ENCODE peak calls at places on chromosome 9, in nine cellular contexts. One of them, this sample, is unnamed.
A peak's percentile ranks its signal among the peaks of the same experiment; 100 is the strongest.

GRCh38 chr9:2991292-2991691 is 147.4 kb upstream of the PUM3 start:
- DNase-seq in keratinocyte: no peak
- DNase-seq in K562: no peak
- DNase-seq in GM23248: peak; percentile 9
- DNase-seq in H1: no peak
- DNase-seq in hepatocyte: no peak
- DNase-seq in neural progenitor cell: no peak
- DNase-seq in GM23338: no peak
- DNase-seq in PC-3: peak; percentile 7
- DNase-seq in this sample: no peak

GRCh38 chr9:18379073-18379811 is 94.7 kb upstream of the ADAMTSL1 start:
- DNase-seq in GM23338: peak; percentile 63
- DNase-seq in H1: peak; percentile 25
- DNase-seq in PC-3: peak; percentile 80
- DNase-seq in hepatocyte: no peak
- DNase-seq in K562: no peak
- DNase-seq in keratinocyte: no peak
- DNase-seq in neural progenitor cell: peak; percentile 4
- DNase-seq in GM23248: peak; percentile 73
- DNase-seq in this sample: peak; percentile 43

GRCh38 chr9:98580956-98581355 is 127.8 kb downstream of the GABBR2 start:
- DNase-seq in H1: no peak
- DNase-seq in keratinocyte: no peak
- DNase-seq in hepatocyte: no peak
- DNase-seq in GM23248: no peak
- DNase-seq in K562: no peak
- DNase-seq in PC-3: no peak
- DNase-seq in GM23338: no peak
- DNase-seq in neural progenitor cell: no peak
- DNase-seq in this sample: no peak

GRCh38 chr9:86563350-86563749 is 209.1 kb upstream of the TUT7 start:
- DNase-seq in K562: no peak
- DNase-seq in hepatocyte: peak; percentile 27
- DNase-seq in keratinocyte: no peak
- DNase-seq in GM23248: peak; percentile 82
- DNase-seq in H1: no peak
- DNase-seq in GM23338: no peak
- DNase-seq in PC-3: peak; percentile 47
- DNase-seq in neural progenitor cell: no peak
- DNase-seq in this sample: no peak

GRCh38 chr9:19252885-19253219 is 22.4 kb downstream of the DENND4C start:
- DNase-seq in PC-3: no peak
- DNase-seq in hepatocyte: no peak
- DNase-seq in GM23338: no peak
- DNase-seq in neural progenitor cell: no peak
- DNase-seq in K562: no peak
- DNase-seq in H1: no peak
- DNase-seq in GM23248: no peak
- DNase-seq in keratinocyte: no peak
- DNase-seq in this sample: peak; percentile 9

GRCh38 chr9:104232781-104233341 is 138.8 kb downstream of the SMC2 start:
- DNase-seq in neural progenitor cell: peak; percentile 1
- DNase-seq in H1: no peak
- DNase-seq in K562: no peak
- DNase-seq in GM23338: no peak
- DNase-seq in hepatocyte: no peak
- DNase-seq in PC-3: peak; percentile 46
- DNase-seq in keratinocyte: peak; percentile 75
- DNase-seq in GM23248: peak; percentile 44
- DNase-seq in this sample: peak; percentile 71

GRCh38 chr9:91611582-91611981 is 187.9 kb upstream of the NFIL3 start:
- DNase-seq in H1: no peak
- DNase-seq in GM23338: no peak
- DNase-seq in PC-3: no peak
- DNase-seq in neural progenitor cell: no peak
- DNase-seq in K562: no peak
- DNase-seq in hepatocyte: peak; percentile 14
- DNase-seq in GM23248: peak; percentile 49
- DNase-seq in keratinocyte: no peak
- DNase-seq in this sample: no peak

GRCh38 chr9:131333771-131334567 is 44.4 kb downstream of the PLPP7 start:
- DNase-seq in keratinocyte: no peak
- DNase-seq in neural progenitor cell: no peak
- DNase-seq in hepatocyte: no peak
- DNase-seq in H1: no peak
- DNase-seq in GM23338: no peak
- DNase-seq in PC-3: no peak
- DNase-seq in GM23248: no peak
- DNase-seq in K562: no peak
- DNase-seq in this sample: no peak

GRCh38 chr9:89996717-89997116 is 391.9 kb downstream of the GADD45G start:
- DNase-seq in GM23338: no peak
- DNase-seq in GM23248: peak; percentile 8
- DNase-seq in neural progenitor cell: no peak
- DNase-seq in K562: no peak
- DNase-seq in H1: no peak
- DNase-seq in keratinocyte: no peak
- DNase-seq in hepatocyte: peak; percentile 45
- DNase-seq in PC-3: no peak
- DNase-seq in this sample: no peak

GRCh38 chr9:36029765-36030528 is 6.8 kb upstream of the RECK start:
- DNase-seq in keratinocyte: peak; percentile 89
- DNase-seq in K562: no peak
- DNase-seq in neural progenitor cell: no peak
- DNase-seq in GM23338: no peak
- DNase-seq in PC-3: peak; percentile 86
- DNase-seq in H1: no peak
- DNase-seq in hepatocyte: peak; percentile 35
- DNase-seq in GM23248: peak; percentile 97
- DNase-seq in this sample: peak; percentile 68

GRCh38 chr9:16484178-16484577 is 386.3 kb downstream of the BNC2 start:
- DNase-seq in GM23338: no peak
- DNase-seq in GM23248: no peak
- DNase-seq in neural progenitor cell: no peak
- DNase-seq in hepatocyte: no peak
- DNase-seq in H1: no peak
- DNase-seq in PC-3: no peak
- DNase-seq in keratinocyte: no peak
- DNase-seq in K562: no peak
- DNase-seq in this sample: no peak

GRCh38 chr9:5825896-5826622 is 6.9 kb downstream of the ERMP1 start:
- DNase-seq in neural progenitor cell: no peak
- DNase-seq in GM23338: no peak
- DNase-seq in GM23248: no peak
- DNase-seq in hepatocyte: no peak
- DNase-seq in PC-3: no peak
- DNase-seq in H1: no peak
- DNase-seq in keratinocyte: no peak
- DNase-seq in K562: no peak
- DNase-seq in this sample: no peak
- H3K79me2 ChIP-seq in neural progenitor cell: no peaks in the 10 kb centered on the region
- H3K79me2 ChIP-seq in GM23338: no peaks in the 10 kb centered on the region
- H3K79me2 ChIP-seq in GM23248: no peaks in the 10 kb centered on the region
- H3K79me2 ChIP-seq in hepatocyte: peaks cover 21% of the 10 kb centered on the region
- H3K79me2 ChIP-seq in PC-3: peaks cover 34% of the 10 kb centered on the region
- H3K79me2 ChIP-seq in H1: no peaks in the 10 kb centered on the region
- H3K79me2 ChIP-seq in keratinocyte: peaks cover 1% of the 10 kb centered on the region
- H3K79me2 ChIP-seq in K562: peaks cover 9% of the 10 kb centered on the region
- H3K79me2 ChIP-seq in this sample: no peaks in the 10 kb centered on the region

DNA sequence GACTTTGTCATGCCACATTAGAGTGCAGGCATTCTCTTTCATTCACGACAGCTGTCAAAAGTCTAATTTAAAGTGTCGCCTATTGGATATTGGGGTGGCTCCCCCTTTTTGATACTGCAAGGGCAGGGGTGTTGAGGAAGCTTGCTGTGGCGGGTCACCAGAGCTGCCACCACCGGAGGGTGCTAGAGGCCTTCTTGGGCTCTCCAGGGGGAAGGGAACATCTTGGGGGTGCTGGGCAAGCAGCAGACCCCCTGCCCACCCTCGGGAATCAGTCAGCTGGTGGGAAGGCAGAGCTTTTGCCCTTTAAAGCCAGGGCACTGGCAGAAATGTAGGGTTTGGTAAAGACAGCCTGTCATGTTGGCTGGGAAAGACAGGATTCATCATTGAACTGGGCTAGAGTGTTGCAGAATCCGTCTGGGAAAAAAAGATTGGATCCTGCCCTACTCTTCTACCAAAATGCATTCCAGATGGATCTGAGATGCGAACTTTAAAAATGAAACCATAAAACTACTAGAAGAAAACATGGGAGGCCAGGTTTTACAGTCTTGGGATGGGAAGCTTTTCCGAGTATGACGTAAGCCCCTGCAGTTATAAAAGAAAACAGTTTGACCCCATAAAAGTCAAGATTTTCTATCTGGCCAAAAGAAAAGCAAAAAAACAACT is 22.3 kb downstream of the COL5A1 start:
- DNase-seq in GM23248: peak; percentile 72
- DNase-seq in K562: no peak
- DNase-seq in GM23338: no peak
- DNase-seq in hepatocyte: no peak
- DNase-seq in H1: no peak
- DNase-seq in PC-3: no peak
- DNase-seq in neural progenitor cell: no peak
- DNase-seq in keratinocyte: no peak
- DNase-seq in this sample: no peak
- H4K20me1 ChIP-seq in GM23248: peaks cover 12% of the 10 kb centered on the region
- H4K20me1 ChIP-seq in K562: no peaks in the 10 kb centered on the region
- H4K20me1 ChIP-seq in GM23338: no peaks in the 10 kb centered on the region
- H4K20me1 ChIP-seq in hepatocyte: peaks cover 85% of the 10 kb centered on the region
- H4K20me1 ChIP-seq in H1: no peaks in the 10 kb centered on the region
- H4K20me1 ChIP-seq in PC-3: no peaks in the 10 kb centered on the region
- H4K20me1 ChIP-seq in neural progenitor cell: no peaks in the 10 kb centered on the region
- H4K20me1 ChIP-seq in keratinocyte: no peaks in the 10 kb centered on the region
- H4K20me1 ChIP-seq in this sample: peaks cover 92% of the 10 kb centered on the region

DNA sequence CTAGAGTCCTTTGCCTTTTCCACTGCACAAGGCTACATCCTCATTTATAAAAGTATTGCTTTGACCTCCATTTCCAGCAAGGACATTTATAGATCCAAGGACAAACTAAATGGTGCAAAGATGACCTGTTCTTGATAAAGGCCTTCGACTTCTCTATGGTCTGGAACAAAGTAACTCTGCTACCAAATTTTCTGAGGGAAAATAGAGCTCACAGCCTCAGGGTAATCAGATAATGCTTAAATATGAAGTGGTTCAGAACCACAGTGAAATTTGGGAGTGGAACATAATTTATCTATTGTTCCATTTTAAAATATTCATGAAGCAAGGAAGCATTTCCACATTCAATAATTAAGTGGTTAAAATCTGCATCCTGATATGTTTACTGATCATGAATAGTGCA is 137.5 kb downstream of the TTLL11 start:
- DNase-seq in hepatocyte: no peak
- DNase-seq in K562: no peak
- DNase-seq in GM23338: no peak
- DNase-seq in H1: no peak
- DNase-seq in GM23248: no peak
- DNase-seq in neural progenitor cell: no peak
- DNase-seq in keratinocyte: no peak
- DNase-seq in PC-3: no peak
- DNase-seq in this sample: no peak
- H3K36me3 ChIP-seq in hepatocyte: no peaks in the 10 kb centered on the region
- H3K36me3 ChIP-seq in K562: no peaks in the 10 kb centered on the region
- H3K36me3 ChIP-seq in GM23338: no peaks in the 10 kb centered on the region
- H3K36me3 ChIP-seq in H1: no peaks in the 10 kb centered on the region
- H3K36me3 ChIP-seq in GM23248: no peaks in the 10 kb centered on the region
- H3K36me3 ChIP-seq in neural progenitor cell: no peaks in the 10 kb centered on the region
- H3K36me3 ChIP-seq in keratinocyte: peaks cover 4% of the 10 kb centered on the region
- H3K36me3 ChIP-seq in PC-3: peaks cover 22% of the 10 kb centered on the region
- H3K36me3 ChIP-seq in this sample: no peaks in the 10 kb centered on the region

DNA sequence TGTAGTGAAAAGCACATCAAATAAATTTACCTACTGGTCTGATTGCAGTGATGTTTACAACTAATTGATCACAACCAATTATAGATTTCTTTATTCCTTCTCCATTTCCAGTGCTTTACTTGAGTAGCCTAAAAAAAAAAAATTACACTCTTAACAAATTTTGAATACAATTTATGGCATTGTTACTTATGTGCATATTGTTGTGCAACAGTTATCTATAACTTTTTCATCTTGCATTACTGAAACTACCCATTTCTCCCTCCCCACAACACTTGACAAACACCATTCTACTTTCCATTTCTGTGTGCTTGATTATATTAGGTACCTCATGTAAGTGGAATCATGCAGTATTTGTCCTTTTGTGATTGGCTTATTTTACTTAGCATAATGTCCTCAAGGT is 12.3 kb downstream of the RMI1 start:
- DNase-seq in H1: no peak
- DNase-seq in K562: no peak
- DNase-seq in neural progenitor cell: no peak
- DNase-seq in GM23248: no peak
- DNase-seq in PC-3: no peak
- DNase-seq in GM23338: no peak
- DNase-seq in hepatocyte: no peak
- DNase-seq in keratinocyte: no peak
- DNase-seq in this sample: no peak
- H3K79me2 ChIP-seq in H1: no peaks in the 10 kb centered on the region
- H3K79me2 ChIP-seq in K562: peaks cover 46% of the 10 kb centered on the region
- H3K79me2 ChIP-seq in neural progenitor cell: peaks cover 100% of the 10 kb centered on the region
- H3K79me2 ChIP-seq in GM23248: peaks cover 47% of the 10 kb centered on the region
- H3K79me2 ChIP-seq in PC-3: peaks cover 7% of the 10 kb centered on the region
- H3K79me2 ChIP-seq in GM23338: peaks cover 96% of the 10 kb centered on the region
- H3K79me2 ChIP-seq in hepatocyte: peaks cover 35% of the 10 kb centered on the region
- H3K79me2 ChIP-seq in keratinocyte: peaks cover 5% of the 10 kb centered on the region
- H3K79me2 ChIP-seq in this sample: peaks cover 12% of the 10 kb centered on the region

DNA sequence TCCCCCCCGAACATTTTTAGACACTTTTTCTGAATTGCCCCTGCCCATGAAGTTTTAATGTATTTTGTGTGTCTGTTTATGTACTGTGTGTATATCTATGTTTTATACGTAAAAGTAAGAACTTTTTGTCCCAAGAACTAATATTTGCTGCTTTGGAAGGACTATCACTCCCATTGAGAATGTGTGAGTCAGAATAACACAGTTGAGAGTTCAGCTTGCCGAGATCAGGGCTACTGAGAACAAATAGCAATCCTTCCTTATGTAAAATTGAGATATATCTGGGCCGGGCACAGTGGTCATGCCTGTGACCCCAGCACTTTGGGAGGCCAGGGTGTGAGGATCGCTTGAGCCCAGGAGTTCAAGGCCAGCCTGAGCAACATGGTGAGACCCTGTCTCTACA is 11.3 kb downstream of the GTF3C4 start:
- DNase-seq in K562: no peak
- DNase-seq in GM23248: no peak
- DNase-seq in PC-3: no peak
- DNase-seq in GM23338: no peak
- DNase-seq in H1: no peak
- DNase-seq in hepatocyte: no peak
- DNase-seq in neural progenitor cell: no peak
- DNase-seq in keratinocyte: no peak
- DNase-seq in this sample: no peak
- H4K20me1 ChIP-seq in K562: peaks cover 9% of the 10 kb centered on the region
- H4K20me1 ChIP-seq in GM23248: peaks cover 21% of the 10 kb centered on the region
- H4K20me1 ChIP-seq in PC-3: peaks cover 30% of the 10 kb centered on the region
- H4K20me1 ChIP-seq in GM23338: peaks cover 66% of the 10 kb centered on the region
- H4K20me1 ChIP-seq in H1: peaks cover 14% of the 10 kb centered on the region
- H4K20me1 ChIP-seq in hepatocyte: peaks cover 34% of the 10 kb centered on the region
- H4K20me1 ChIP-seq in neural progenitor cell: peaks cover 88% of the 10 kb centered on the region
- H4K20me1 ChIP-seq in keratinocyte: peaks cover 14% of the 10 kb centered on the region
- H4K20me1 ChIP-seq in this sample: peaks cover 35% of the 10 kb centered on the region

This sample was measured in osteoblast.